ENCODE peak calls at places on chromosome 11, in ten cellular contexts. B, D, R, G, U, P, L, N, C and J are unnamed samples.

GRCh38 chr11:131938321-131938751 is 567.9 kb downstream of the NTM start:
- DNase-seq in N (no peak), D (no peak), L (no peak), G (no peak), R (peak), B (no peak), U (no peak), C (no peak), P (no peak), J (peak)

GRCh38 chr11:15212876-15213275 is 98.2 kb downstream of the INSC start:
- DNase-seq in B (no peak), N (no peak), L (no peak), R (no peak), U (no peak), C (no peak), D (no peak), G (no peak), P (no peak), J (no peak)

GRCh38 chr11:20429216-20429615 is 41.7 kb downstream of the PRMT3 start:
- DNase-seq in P (no peak), B (no peak), C (no peak), R (no peak), G (no peak), D (no peak), L (no peak), U (no peak), N (no peak), J (no peak)

GRCh38 chr11:92969634-92970347 is at the start of gene MTNR1B:
- DNase-seq in G (no peak), D (no peak), U (no peak), R (no peak), N (no peak), L (no peak), C (no peak), P (no peak), B (peak), J (no peak)

GRCh38 chr11:118605116-118605867 is 2.1 kb upstream of the PHLDB1 start:
- DNase-seq in B (no peak), G (peak), D (no peak), P (peak), L (peak), C (no peak), R (peak), U (no peak), N (peak), J (no peak)

GRCh38 chr11:76314741-76315090 is 66.2 kb downstream of the THAP12 start:
- DNase-seq in C (no peak), R (peak), D (no peak), B (no peak), L (no peak), N (no peak), P (peak), G (no peak), U (no peak), J (no peak)

GRCh38 chr11:33722579-33723234 is 13.5 kb downstream of the CD59 start:
- DNase-seq in B (no peak), D (peak), P (no peak), G (no peak), N (no peak), R (peak), U (no peak), C (peak), L (no peak), J (no peak)

GRCh38 chr11:123174196-123175183 is 20.6 kb downstream of the CLMP start:
- DNase-seq in U (no peak), B (no peak), N (peak), C (no peak), P (peak), R (peak), L (peak), G (peak), D (peak), J (no peak)

GRCh38 chr11:19116971-19117759 is at the start of gene ZDHHC13:
- DNase-seq in P (peak), D (peak), R (peak), B (peak), G (peak), U (peak), N (peak), C (peak), L (peak), J (peak)

GRCh38 chr11:3189886-3190583 is 24.9 kb upstream of the OSBPL5 start:
- DNase-seq in L (no peak), N (no peak), P (no peak), B (peak), D (no peak), C (no peak), U (no peak), R (no peak), G (no peak), J (no peak)

GRCh38 chr11:3972431-3972830 is 117.0 kb downstream of the STIM1 start:
- DNase-seq in L (no peak), D (no peak), U (no peak), N (no peak), B (no peak), C (no peak), G (no peak), P (no peak), R (no peak), J (no peak)

GRCh38 chr11:38476808-38477565 is 1879.0 kb upstream of the RAG2 start:
- DNase-seq in L (no peak), G (no peak), P (no peak), U (no peak), B (no peak), R (peak), D (no peak), N (no peak), C (no peak), J (no peak)

GRCh38 chr11:123206671-123207421 is 11.8 kb upstream of the CLMP start:
- DNase-seq in C (no peak), L (no peak), B (no peak), R (peak), G (no peak), P (no peak), U (no peak), D (no peak), N (no peak), J (no peak)

GRCh38 chr11:130814440-130815073 is 101.7 kb downstream of the SNX19 start:
- DNase-seq in D (no peak), B (no peak), C (no peak), G (peak), P (no peak), U (no peak), N (no peak), L (no peak), R (no peak), J (no peak)

GRCh38 chr11:57378166-57378565 is 2.8 kb downstream of the PRG3 start:
- DNase-seq in B (no peak), N (no peak), R (no peak), G (no peak), L (no peak), P (no peak), D (no peak), U (no peak), C (no peak), J (no peak)

GRCh38 chr11:120272303-120272702 is 32.4 kb downstream of the POU2F3 start:
- DNase-seq in B (no peak), C (no peak), U (no peak), P (no peak), L (no peak), D (no peak), G (no peak), N (no peak), R (peak), J (no peak)

GRCh38 chr11:47523491-47524199 is 29.3 kb downstream of the CELF1 start:
- DNase-seq in R (peak), U (no peak), L (peak), C (peak), N (peak), D (peak), G (no peak), P (peak), B (no peak), J (no peak)

GRCh38 chr11:69353696-69354544 is 60.0 kb downstream of the MYEOV start:
- DNase-seq in C (no peak), U (peak), D (no peak), N (no peak), L (no peak), R (no peak), G (no peak), B (peak), P (no peak), J (no peak)
- TF ChIP-seq CTCF in C (no peak), U (no peak), D (no peak), N (no peak), L (no peak), R (no peak), G (no peak), B (no peak), P (no peak), J (no peak)

GRCh38 chr11:36540998-36541397 is 26.8 kb upstream of the RAG1 start:
- DNase-seq in L (peak), G (peak), R (peak), P (no peak), C (peak), N (no peak), U (peak), D (peak), B (no peak), J (peak)
- TF ChIP-seq CTCF in L (peak), G (no peak), R (peak), P (peak), C (peak), N (peak), U (peak), D (peak), B (peak), J (peak)

GRCh38 chr11:62876712-62877111 is 4.0 kb upstream of the SLC3A2 start:
- DNase-seq in N (no peak), U (peak), C (no peak), R (no peak), L (no peak), P (no peak), B (no peak), G (no peak), D (no peak), J (no peak)
- TF ChIP-seq CTCF in N (no peak), U (no peak), C (no peak), R (no peak), L (no peak), P (no peak), B (no peak), G (no peak), D (no peak), J (no peak)

GRCh38 chr11:72814139-72814830 is at the start of gene ATG16L2:
- DNase-seq in G (peak), R (peak), B (peak), N (no peak), U (peak), D (peak), P (no peak), L (no peak), C (peak), J (peak)
- TF ChIP-seq CTCF in G (peak), R (no peak), B (no peak), N (no peak), U (peak), D (peak), P (no peak), L (no peak), C (peak), J (no peak)

DNA sequence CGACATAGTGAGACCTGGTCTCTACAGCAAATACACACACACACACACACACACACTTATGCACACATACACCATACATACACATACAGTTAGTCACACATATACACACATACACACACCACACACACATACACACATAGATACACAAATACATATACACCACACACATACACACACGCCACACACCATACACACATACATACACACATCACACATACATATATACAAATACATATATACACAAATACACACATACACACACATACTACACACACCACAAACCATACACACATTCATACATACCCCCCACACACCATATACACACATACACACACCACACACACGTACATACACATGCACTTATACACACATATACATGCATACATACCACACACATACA is 57.7 kb downstream of the MICAL2 start:
- DNase-seq in C (no peak), P (no peak), N (no peak), G (no peak), D (no peak), L (no peak), U (no peak), B (no peak), R (no peak), J (no peak)
- TF ChIP-seq CTCF in C (no peak), P (no peak), N (no peak), G (no peak), D (no peak), L (no peak), U (no peak), B (no peak), R (no peak), J (no peak)

DNA sequence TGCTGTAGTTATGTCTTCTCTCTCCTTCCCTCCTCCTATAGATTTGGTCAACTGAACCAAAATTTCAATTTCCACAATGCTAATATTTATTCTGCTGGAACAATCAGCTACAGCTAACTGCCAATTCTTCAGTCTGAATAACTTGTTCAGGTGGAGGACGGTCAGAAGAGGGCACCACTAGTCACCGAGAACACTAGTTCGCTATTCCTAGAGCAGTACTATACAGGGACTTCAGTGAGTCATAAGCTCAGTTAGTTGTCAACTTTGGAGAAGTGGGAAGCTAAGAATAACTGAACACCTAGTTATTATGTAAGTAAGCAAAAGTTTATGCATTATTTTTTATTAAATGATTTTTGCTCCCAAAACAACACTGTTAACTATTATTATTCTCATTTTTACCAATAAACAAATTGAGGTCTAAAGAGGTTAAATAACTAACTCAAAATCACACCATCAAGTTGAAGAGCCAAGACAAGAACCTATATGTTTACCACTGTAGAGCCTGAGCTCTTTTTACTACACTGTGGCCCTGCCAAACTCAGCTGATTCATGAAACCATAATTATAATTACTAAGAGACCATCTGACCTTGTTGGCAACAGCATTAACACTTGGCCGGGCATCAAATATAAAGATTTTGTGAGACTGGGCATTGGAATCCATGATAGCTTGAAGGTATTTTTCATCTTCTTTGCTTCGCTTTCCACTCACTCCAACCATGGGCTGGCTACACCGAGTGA is 59.0 kb downstream of the CEP57 start:
- DNase-seq in B (peak), R (peak), P (peak), G (peak), C (peak), L (peak), U (no peak), D (peak), N (no peak), J (no peak)
- TF ChIP-seq CTCF in B (peak), R (peak), P (peak), G (no peak), C (peak), L (peak), U (peak), D (peak), N (peak), J (peak)

GRCh38 chr11:128555606-128556005 is 31.8 kb downstream of the ETS1 start:
- DNase-seq in L (no peak), R (peak), C (no peak), U (no peak), B (no peak), G (no peak), P (no peak), D (peak), N (no peak), J (no peak)
- TF ChIP-seq CTCF in L (peak), R (peak), C (no peak), U (peak), B (peak), G (no peak), P (peak), D (no peak), N (peak), J (peak)